ENCODE peak calls at places on chromosome 18, in five cellular contexts. G is stomach; Y is T1000; S is stimulated activated CD4-positive, alpha-beta T cell treated with anti-CD3 and anti-CD28 coated beads, Interleukin-1b, Interleukin-23, amount 100 ng/mL, for 1 hour; V is A549. W is an unnamed sample.

GRCh38 chr18:36366994-36367839 is 69.7 kb downstream of the FHOD3 start:
- DNase-seq in G (no peak), Y (no peak), S (no peak), V (no peak), W (no peak)

GRCh38 chr18:63869374-63869773 is 18.1 kb upstream of the SERPINB2 start:
- DNase-seq in G (no peak), Y (peak; percentile 10), S (no peak), V (no peak), W (no peak)

GRCh38 chr18:9876867-9877654 is 8.7 kb upstream of the TXNDC2 start:
- DNase-seq in G (no peak), Y (peak; percentile 37), S (no peak), V (peak; percentile 35), W (no peak)

GRCh38 chr18:67425724-67426123 is 90.8 kb downstream of the DSEL start:
- DNase-seq in G (no peak), Y (peak; percentile 37), S (no peak), V (peak; percentile 2), W (no peak)

GRCh38 chr18:461762-462161 is 38.7 kb downstream of the COLEC12 start:
- DNase-seq in G (no peak), Y (no peak), S (no peak), V (no peak), W (no peak)

GRCh38 chr18:44325903-44326650 is 354.6 kb upstream of the SETBP1 start:
- DNase-seq in G (peak; percentile 41), Y (no peak), S (no peak), V (peak; percentile 0), W (no peak)

GRCh38 chr18:28036481-28036880 is 140.4 kb downstream of the CDH2 start:
- DNase-seq in G (no peak), Y (no peak), S (no peak), V (no peak), W (no peak)

GRCh38 chr18:75854174-75854573 is 426.7 kb upstream of the SMIM21 start:
- DNase-seq in G (no peak), Y (no peak), S (no peak), V (peak; percentile 5), W (no peak)

GRCh38 chr18:65081786-65082185 is 669.0 kb upstream of the CDH7 start:
- DNase-seq in G (no peak), Y (no peak), S (no peak), V (no peak), W (no peak)

GRCh38 chr18:57027190-57027708 is 119.6 kb upstream of the BOD1L2 start:
- DNase-seq in G (no peak), Y (no peak), S (no peak), V (no peak), W (no peak)

GRCh38 chr18:12857215-12857924 is 26.7 kb downstream of the PTPN2 start:
- DNase-seq in G (no peak), Y (no peak), S (no peak), V (no peak), W (no peak)

GRCh38 chr18:79583984-79584401 is 95.6 kb upstream of the CTDP1 start:
- DNase-seq in G (no peak), Y (no peak), S (no peak), V (no peak), W (no peak)

GRCh38 chr18:32259553-32259952 is 69.7 kb downstream of the MEP1B start:
- DNase-seq in G (no peak), Y (no peak), S (no peak), V (no peak), W (no peak)

GRCh38 chr18:41009926-41010325 is 945.1 kb upstream of the PIK3C3 start:
- DNase-seq in G (no peak), Y (no peak), S (no peak), V (no peak), W (no peak)

GRCh38 chr18:35386600-35387366 is 9.6 kb upstream of the ZNF396 start:
- DNase-seq in G (peak; percentile 72), Y (no peak), S (no peak), V (peak; percentile 59), W (peak; percentile 20)

GRCh38 chr18:31232779-31233424 is 70.2 kb upstream of the DSC1 start:
- DNase-seq in G (no peak), Y (no peak), S (no peak), V (no peak), W (no peak)

GRCh38 chr18:79684283-79684631 is 4.7 kb downstream of the CTDP1 start:
- DNase-seq in G (no peak), Y (no peak), S (no peak), V (no peak), W (no peak)

GRCh38 chr18:13222371-13223281 is 4.1 kb downstream of the LDLRAD4 start:
- DNase-seq in G (peak; percentile 77), Y (no peak), S (no peak), V (no peak), W (no peak)

GRCh38 chr18:51751901-51752300 is 554.4 kb upstream of the MEX3C start:
- DNase-seq in G (no peak), Y (peak; percentile 2), S (no peak), V (no peak), W (no peak)

GRCh38 chr18:28961669-28962228 is 784.8 kb upstream of the CDH2 start:
- DNase-seq in G (no peak), Y (no peak), S (no peak), V (peak; percentile 0), W (no peak)

GRCh38 chr18:59414254-59414653 is 55.2 kb upstream of the LMAN1 start:
- DNase-seq in G (no peak), Y (no peak), S (no peak), V (no peak), W (no peak)

GRCh38 chr18:2459886-2460285 is 111.4 kb downstream of the METTL4 start:
- DNase-seq in G (no peak), Y (no peak), S (no peak), V (no peak), W (no peak)

GRCh38 chr18:66582151-66582550 is 21.7 kb downstream of the CDH19 start:
- DNase-seq in G (no peak), Y (no peak), S (no peak), V (no peak), W (no peak)

GRCh38 chr18:60452424-60452823 is 79.8 kb upstream of the MC4R start:
- DNase-seq in G (no peak), Y (no peak), S (no peak), V (no peak), W (no peak)

GRCh38 chr18:58310517-58310916 is 266.5 kb downstream of the NEDD4L start:
- DNase-seq in G (peak; percentile 78), Y (no peak), S (no peak), V (no peak), W (peak; percentile 35)

GRCh38 chr18:457533-457932 is 43.0 kb downstream of the COLEC12 start:
- DNase-seq in G (no peak), Y (no peak), S (no peak), V (no peak), W (no peak)

GRCh38 chr18:6279308-6279707 is 135.4 kb downstream of the L3MBTL4 start:
- DNase-seq in G (no peak), Y (no peak), S (no peak), V (no peak), W (no peak)

GRCh38 chr18:49031511-49032188 is 80.9 kb upstream of the SMAD7 start:
- DNase-seq in G (peak; percentile 24), Y (no peak), S (peak; percentile 15), V (no peak), W (no peak)

GRCh38 chr18:13500891-13501887 is 225.2 kb downstream of the FAM210A start:
- DNase-seq in G (peak; percentile 51), Y (no peak), S (no peak), V (no peak), W (peak; percentile 88)

GRCh38 chr18:44771957-44772917 is 91.5 kb downstream of the SETBP1 start:
- DNase-seq in G (peak; percentile 31), Y (peak; percentile 9), S (no peak), V (no peak), W (no peak)

GRCh38 chr18:39600894-39601293 is 2035.3 kb upstream of the CELF4 start:
- DNase-seq in G (no peak), Y (no peak), S (no peak), V (no peak), W (no peak)